ENCODE peak calls at places on chromosomes 13 and 19, in five cellular contexts. X, T, M, N and A are unnamed samples. For H3K27me3, the result is how much of the 10 kb centered on the place peaks cover.

GRCh38 chr19:39765091-39766076 is 13.3 kb upstream of the LEUTX start:
- DNase-seq in X (peak), T (peak), M (peak), N (peak), A (no peak)

GRCh38 chr13:23876265-23876664 is 12.9 kb downstream of the MIPEP start:
- DNase-seq in X (no peak), T (no peak), M (peak), N (no peak), A (no peak)

GRCh38 chr13:107370036-107370785 is 802.3 kb upstream of the ARGLU1 start:
- DNase-seq in X (no peak), T (no peak), M (no peak), N (no peak), A (no peak)

GRCh38 chr13:52994051-52994450 is 34.6 kb upstream of the OLFM4 start:
- DNase-seq in X (no peak), T (no peak), M (no peak), N (no peak), A (no peak)

GRCh38 chr13:49791753-49792549 is 531 bp downstream of the KPNA3 start:
- DNase-seq in X (no peak), T (peak), M (no peak), N (no peak), A (no peak)

GRCh38 chr19:29495091-29495490 is 30.7 kb upstream of the VSTM2B start:
- DNase-seq in X (no peak), T (no peak), M (no peak), N (no peak), A (no peak)

GRCh38 chr19:3881272-3882040 is 971 bp downstream of the ATCAY start:
- DNase-seq in X (no peak), T (peak), M (peak), N (no peak), A (no peak)

GRCh38 chr19:35457173-35457572 is 9.1 kb downstream of the FFAR2 start:
- DNase-seq in X (no peak), T (no peak), M (no peak), N (no peak), A (peak)

GRCh38 chr13:38350114-38350617 is 515 bp downstream of the UFM1 start:
- DNase-seq in X (no peak), T (peak), M (peak), N (peak), A (no peak)

GRCh38 chr19:8681345-8682021 is 17.1 kb downstream of the ACTL9 start:
- DNase-seq in X (no peak), T (no peak), M (no peak), N (no peak), A (no peak)

GRCh38 chr13:31686660-31687430 is 52.5 kb upstream of the RXFP2 start:
- DNase-seq in X (no peak), T (no peak), M (no peak), N (no peak), A (no peak)

GRCh38 chr19:46209051-46209450 is 20.5 kb upstream of the IGFL1 start:
- DNase-seq in X (no peak), T (no peak), M (no peak), N (no peak), A (no peak)

GRCh38 chr13:98050041-98050466 is 92.8 kb upstream of the FARP1 start:
- DNase-seq in X (no peak), T (no peak), M (peak), N (peak), A (no peak)

DNA sequence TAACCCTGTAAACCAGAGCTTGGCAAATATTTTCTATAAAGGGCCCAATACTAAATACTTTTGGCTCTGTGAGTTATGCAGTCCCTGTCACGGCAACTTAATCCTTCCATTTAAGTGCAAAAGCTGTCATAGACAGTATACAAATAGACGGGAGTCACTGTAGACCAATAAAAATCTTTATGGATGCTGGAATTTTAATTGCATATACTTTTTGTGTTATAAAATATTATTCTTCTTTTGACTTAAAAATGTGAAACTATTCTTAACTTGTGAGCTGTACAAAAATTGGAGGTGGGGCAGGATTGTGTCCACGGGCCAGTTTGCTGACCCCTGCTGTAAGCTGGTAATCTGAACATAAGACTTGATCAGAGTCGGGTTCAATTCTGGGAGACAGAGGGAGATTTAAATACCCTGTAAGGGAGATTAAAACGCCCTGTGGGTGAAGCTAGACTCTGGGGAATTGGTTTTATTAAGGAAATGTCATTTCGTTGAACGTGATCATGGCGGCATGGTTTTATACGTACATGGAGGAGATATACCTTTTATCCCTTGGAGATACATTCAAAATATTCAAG is 21.7 kb downstream of the TNFSF14 start:
- DNase-seq in X (no peak), T (peak), M (no peak), N (no peak), A (no peak)
- H3K27me3 ChIP-seq in X (under half), T (under half), M (half or more), N (under half), A (under half)

GRCh38 chr13:33409673-33410072 is 124.1 kb upstream of the STARD13 start:
- DNase-seq in X (no peak), T (no peak), M (no peak), N (no peak), A (no peak)
- TF ChIP-seq RAD21 in X (no peak), T (no peak), M (no peak), N (no peak), A (no peak)

GRCh38 chr13:112931028-112931934 is 37.7 kb upstream of the MCF2L start:
- DNase-seq in X (peak), T (peak), M (peak), N (peak), A (no peak)
- TF ChIP-seq CHD2 in X (no peak), T (no peak), M (no peak), N (no peak), A (no peak)

DNA sequence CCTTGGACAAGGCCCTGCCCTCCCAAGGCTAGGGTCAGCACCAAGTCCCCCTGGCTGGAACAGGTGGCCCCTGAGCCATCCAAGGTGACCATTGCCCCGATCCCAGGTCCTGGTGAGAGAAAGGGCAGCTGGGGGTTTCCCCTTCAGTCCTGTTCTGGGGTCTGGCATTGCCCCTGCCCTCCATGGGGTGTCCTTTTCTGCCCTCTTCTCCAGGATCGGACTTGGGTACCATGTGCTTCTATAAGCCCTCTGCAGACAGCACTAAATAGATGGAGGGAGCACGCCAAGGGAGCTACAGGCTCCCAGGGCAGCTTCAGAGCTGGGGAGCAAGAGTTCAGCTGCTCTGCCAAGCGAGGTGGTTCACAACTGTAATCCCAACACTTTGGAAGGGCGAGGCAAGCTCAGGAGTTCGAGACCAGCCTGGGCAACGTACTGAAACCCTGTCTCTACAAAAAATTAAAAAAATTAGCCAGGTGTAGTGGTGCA is 13.5 kb upstream of the KCNN1 start:
- DNase-seq in X (no peak), T (no peak), M (no peak), N (no peak), A (no peak)
- H3K27me3 ChIP-seq in X (half or more), T (under half), M (half or more), N (under half), A (under half)

DNA sequence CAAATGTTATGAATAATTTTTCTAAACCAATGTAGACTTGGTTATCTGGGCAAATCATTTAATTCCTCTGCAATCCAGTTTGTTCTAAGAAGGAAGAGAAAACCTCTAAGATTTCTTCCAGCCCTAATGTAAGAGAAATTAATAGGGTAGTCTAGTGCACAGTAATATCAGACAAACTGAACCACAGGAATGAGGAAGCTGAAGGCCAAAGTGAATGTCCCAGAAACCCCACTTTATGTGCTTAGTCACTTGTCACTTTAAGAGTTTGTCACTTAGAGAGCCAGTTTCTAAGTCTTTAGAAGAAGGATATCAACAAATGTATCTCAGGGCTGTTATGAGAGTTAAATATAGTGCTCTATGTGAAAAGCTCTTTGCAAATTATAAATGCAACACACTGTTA is 750.6 kb downstream of the DIAPH3 start:
- DNase-seq in X (no peak), T (no peak), M (no peak), N (no peak), A (peak)
- TF ChIP-seq RAD21 in X (no peak), T (no peak), M (no peak), N (no peak), A (no peak)

GRCh38 chr19:49890349-49891311 is 6.1 kb downstream of the IL4I1 start:
- DNase-seq in X (no peak), T (peak), M (peak), N (no peak), A (no peak)

GRCh38 chr19:49887653-49888477 is 8.8 kb downstream of the IL4I1 start:
- DNase-seq in X (no peak), T (no peak), M (no peak), N (no peak), A (no peak)

GRCh38 chr19:49889687-49890348 is 6.9 kb downstream of the IL4I1 start:
- DNase-seq in X (peak), T (peak), M (peak), N (no peak), A (no peak)

GRCh38 chr19:49888478-49888901 is 8.2 kb downstream of the IL4I1 start:
- DNase-seq in X (no peak), T (no peak), M (no peak), N (no peak), A (no peak)

GRCh38 chr19:49889038-49889686 is 7.5 kb downstream of the IL4I1 start:
- DNase-seq in X (no peak), T (no peak), M (no peak), N (no peak), A (no peak)
- TF ChIP-seq CHD2 in X (no peak), T (no peak), M (no peak), N (no peak), A (no peak)

GRCh38 chr13:36674337-36675212 is 755 bp downstream of the SERTM1 start:
- DNase-seq in X (no peak), T (no peak), M (peak), N (no peak), A (no peak)

GRCh38 chr13:36673352-36673751 is 468 bp upstream of the SERTM1 start:
- DNase-seq in X (no peak), T (no peak), M (no peak), N (no peak), A (no peak)

GRCh38 chr13:36675213-36675536 is 1.4 kb downstream of the SERTM1 start:
- DNase-seq in X (no peak), T (no peak), M (no peak), N (no peak), A (no peak)

GRCh38 chr13:36673838-36674326 is at the start of gene SERTM1:
- DNase-seq in X (peak), T (no peak), M (peak), N (no peak), A (no peak)
- H3K27me3 ChIP-seq in X (under half), T (under half), M (under half), N (under half), A (under half)

DNA sequence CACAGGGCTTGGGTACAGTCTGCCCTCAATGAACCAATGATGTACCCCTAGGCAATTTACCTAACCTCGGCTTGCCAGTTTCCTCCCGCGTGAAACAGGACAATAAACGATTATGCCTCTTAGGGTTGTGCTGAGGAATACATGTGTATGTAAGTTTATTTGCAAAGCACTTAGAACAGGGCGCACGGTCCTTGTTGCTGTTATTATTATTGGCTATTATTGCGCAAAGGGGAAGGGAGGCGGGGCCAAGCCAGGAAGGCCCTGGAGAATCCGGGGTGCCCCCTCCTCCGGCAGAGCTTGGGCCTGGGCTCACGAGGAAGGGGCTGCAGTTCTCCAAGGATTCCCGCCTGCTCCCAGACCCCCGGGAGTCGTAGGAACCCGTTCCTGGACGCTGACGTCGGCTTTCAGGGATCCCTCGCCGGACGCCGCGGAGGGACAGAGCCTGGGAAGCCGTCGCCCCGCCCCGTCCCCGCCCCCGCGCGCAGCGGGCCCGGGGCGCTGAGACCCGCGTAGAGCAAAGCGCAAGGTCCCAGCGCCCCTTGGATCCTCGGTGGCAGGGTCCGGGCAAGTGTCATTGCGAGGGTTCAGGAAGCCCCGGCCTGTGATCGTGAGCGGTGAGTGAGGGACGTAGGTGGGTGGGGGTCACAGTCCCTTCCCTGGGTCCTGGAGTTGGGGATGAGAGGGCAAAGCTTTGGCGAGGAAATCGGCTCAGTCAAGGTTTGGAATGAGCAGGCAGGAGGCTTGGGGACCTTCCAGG is at the start of gene TMEM91:
- DNase-seq in X (no peak), T (no peak), M (peak), N (no peak), A (no peak)
- TF ChIP-seq RAD21 in X (no peak), T (no peak), M (no peak), N (no peak), A (no peak)

GRCh38 chr19:58361900-58362271 is 665 bp downstream of the ZNF497 start:
- DNase-seq in X (no peak), T (peak), M (peak), N (peak), A (no peak)
- TF ChIP-seq CHD2 in X (no peak), T (no peak), M (no peak), N (no peak), A (no peak)